ENCODE peak calls at places on chromosome 4, in ten cellular contexts. H is stimulated activated CD4-positive, alpha-beta T cell treated with anti-CD3 and anti-CD28 coated beads, Interleukin-1b, Interleukin-23, amount 100 ng/mL, for 4 hours; X is osteoblast; U is activated naive CD4-positive, alpha-beta T cell; Z is effector CD4-positive, alpha-beta T cell; C is iPS DF 19.7; T is SK-N-SH; L is substantia nigra; W is RWPE2; I is GM13976. Q is an unnamed sample.

GRCh38 chr4:123481034-123481433 is 84.4 kb downstream of the SPRY1 start:
- DNase-seq in H (no peak), X (no peak), T (no peak), Z (no peak), C (no peak), I (no peak), W (no peak), U (no peak), L (no peak), Q (no peak)

GRCh38 chr4:5710962-5711478 is at the start of gene EVC:
- DNase-seq in L (no peak), Z (no peak), U (no peak), W (peak), I (no peak), H (peak), X (peak), T (peak), C (no peak), Q (peak)

GRCh38 chr4:151537726-151538125 is 128.8 kb downstream of the FHIP1A start:
- DNase-seq in W (no peak), C (no peak), X (no peak), U (no peak), Z (no peak), I (no peak), L (no peak), H (no peak), T (no peak), Q (no peak)

GRCh38 chr4:182293836-182294235 is 50.6 kb downstream of the TENM3 start:
- DNase-seq in I (no peak), U (no peak), Z (no peak), X (no peak), T (no peak), C (no peak), W (no peak), L (no peak), H (no peak), Q (no peak)

GRCh38 chr4:70608324-70608723 is 16.3 kb downstream of the AMBN start:
- DNase-seq in L (no peak), C (no peak), T (no peak), X (no peak), W (no peak), I (no peak), Z (no peak), H (no peak), U (no peak), Q (no peak)

GRCh38 chr4:185782523-185782922 is 29.5 kb downstream of the SORBS2 start:
- DNase-seq in X (no peak), H (no peak), W (no peak), Z (no peak), L (no peak), U (no peak), T (peak), I (no peak), C (no peak), Q (no peak)

GRCh38 chr4:71293705-71294104 is 45.1 kb upstream of the SLC4A4 start:
- DNase-seq in U (no peak), X (peak), I (no peak), T (no peak), Z (no peak), H (no peak), W (no peak), C (no peak), L (no peak), Q (no peak)

GRCh38 chr4:185874516-185875230 is 62.7 kb upstream of the SORBS2 start:
- DNase-seq in H (no peak), C (no peak), L (no peak), T (no peak), Z (no peak), X (no peak), I (no peak), U (no peak), W (no peak), Q (no peak)

GRCh38 chr4:100954048-100954447 is 393.3 kb downstream of the PPP3CA start:
- DNase-seq in I (no peak), T (no peak), W (no peak), L (no peak), U (no peak), X (no peak), C (no peak), Z (no peak), H (no peak), Q (no peak)

GRCh38 chr4:20487852-20488251 is 212.4 kb upstream of the PACRGL start:
- DNase-seq in T (no peak), C (no peak), W (no peak), H (no peak), L (no peak), X (no peak), I (no peak), Z (no peak), U (no peak), Q (no peak)

GRCh38 chr4:144723471-144723870 is 77.5 kb downstream of the HHIP start:
- DNase-seq in I (no peak), W (no peak), C (no peak), H (no peak), U (no peak), X (no peak), T (no peak), Z (no peak), L (no peak), Q (no peak)

GRCh38 chr4:185298728-185299394 is 89.5 kb downstream of the SNX25 start:
- DNase-seq in T (no peak), U (no peak), L (no peak), I (no peak), X (no peak), W (no peak), H (no peak), Z (no peak), C (no peak), Q (no peak)

GRCh38 chr4:148447672-148448071 is 5.5 kb upstream of the NR3C2 start:
- DNase-seq in X (no peak), I (no peak), H (no peak), W (no peak), C (no peak), Z (peak), L (no peak), U (no peak), T (no peak), Q (no peak)

Q was measured in NT2/D1.